ENCODE peak calls at places on chromosome 10, in six cellular contexts. B, A, V, F, K and H are unnamed samples.

GRCh38 chr10:29534590-29534989 is 100.2 kb downstream of the SVIL start:
- DNase-seq in B (no peak), A (no peak), V (no peak), F (no peak), K (no peak), H (no peak)

GRCh38 chr10:96878071-96878470 is 46.0 kb downstream of the LCOR start:
- DNase-seq in B (no peak), A (no peak), V (no peak), F (no peak), K (no peak), H (no peak)

GRCh38 chr10:114309111-114309651 is 70.1 kb downstream of the VWA2 start:
- DNase-seq in B (peak; percentile 64), A (no peak), V (peak; percentile 40), F (peak; percentile 17), K (no peak), H (no peak)

GRCh38 chr10:110709444-110709828 is 65.3 kb downstream of the RBM20 start:
- DNase-seq in B (no peak), A (no peak), V (no peak), F (no peak), K (no peak), H (no peak)

GRCh38 chr10:96305019-96305418 is 785 bp downstream of the DNTT start:
- DNase-seq in B (no peak), A (no peak), V (no peak), F (no peak), K (no peak), H (no peak)

GRCh38 chr10:108421256-108421655 is 1256.8 kb upstream of the SORCS1 start:
- DNase-seq in B (no peak), A (no peak), V (no peak), F (no peak), K (no peak), H (no peak)

GRCh38 chr10:1110674-1111119 is 54.5 kb downstream of the WDR37 start:
- DNase-seq in B (no peak), A (peak; percentile 16), V (no peak), F (peak; percentile 78), K (no peak), H (no peak)

GRCh38 chr10:115829501-115830215 is 443.3 kb downstream of the GFRA1 start:
- DNase-seq in B (peak; percentile 67), A (peak; percentile 39), V (peak; percentile 75), F (no peak), K (no peak), H (no peak)

GRCh38 chr10:65235266-65235665 is 1690.6 kb upstream of the LRRTM3 start:
- DNase-seq in B (no peak), A (no peak), V (no peak), F (no peak), K (no peak), H (no peak)

GRCh38 chr10:4034907-4035581 is 250.0 kb upstream of the KLF6 start:
- DNase-seq in B (peak; percentile 58), A (no peak), V (peak; percentile 41), F (no peak), K (no peak), H (no peak)

GRCh38 chr10:125857185-125857760 is 23.8 kb downstream of the DHX32 start:
- DNase-seq in B (no peak), A (peak; percentile 22), V (no peak), F (peak; percentile 72), K (no peak), H (no peak)

GRCh38 chr10:32790483-32790882 is 167.5 kb downstream of the ITGB1 start:
- DNase-seq in B (no peak), A (no peak), V (peak; percentile 60), F (no peak), K (no peak), H (no peak)

GRCh38 chr10:10977978-10978377 is 39.7 kb upstream of the CELF2 start:
- DNase-seq in B (no peak), A (no peak), V (peak; percentile 16), F (no peak), K (no peak), H (no peak)

GRCh38 chr10:117094856-117095255 is 43.2 kb downstream of the VAX1 start:
- DNase-seq in B (no peak), A (peak; percentile 11), V (no peak), F (no peak), K (no peak), H (peak; percentile 84)

GRCh38 chr10:44913312-44914079 is 2.4 kb downstream of the TMEM72 start:
- DNase-seq in B (peak; percentile 39), A (no peak), V (no peak), F (no peak), K (no peak), H (no peak)

GRCh38 chr10:113187066-113187777 is 237.2 kb downstream of the TCF7L2 start:
- DNase-seq in B (peak; percentile 28), A (no peak), V (no peak), F (no peak), K (no peak), H (no peak)

GRCh38 chr10:19620867-19621266 is 195.4 kb upstream of the PLXDC2 start:
- DNase-seq in B (peak; percentile 13), A (no peak), V (peak; percentile 15), F (no peak), K (no peak), H (no peak)

GRCh38 chr10:2439983-2440382 is 627.4 kb upstream of the PFKP start:
- DNase-seq in B (no peak), A (no peak), V (no peak), F (no peak), K (no peak), H (no peak)
- H3K4me3 ChIP-seq in B (no peak overlapping the region), A (no peak overlapping the region), V (no peak overlapping the region), F (no peak overlapping the region), K (no peak overlapping the region), H (no peak overlapping the region)

DNA sequence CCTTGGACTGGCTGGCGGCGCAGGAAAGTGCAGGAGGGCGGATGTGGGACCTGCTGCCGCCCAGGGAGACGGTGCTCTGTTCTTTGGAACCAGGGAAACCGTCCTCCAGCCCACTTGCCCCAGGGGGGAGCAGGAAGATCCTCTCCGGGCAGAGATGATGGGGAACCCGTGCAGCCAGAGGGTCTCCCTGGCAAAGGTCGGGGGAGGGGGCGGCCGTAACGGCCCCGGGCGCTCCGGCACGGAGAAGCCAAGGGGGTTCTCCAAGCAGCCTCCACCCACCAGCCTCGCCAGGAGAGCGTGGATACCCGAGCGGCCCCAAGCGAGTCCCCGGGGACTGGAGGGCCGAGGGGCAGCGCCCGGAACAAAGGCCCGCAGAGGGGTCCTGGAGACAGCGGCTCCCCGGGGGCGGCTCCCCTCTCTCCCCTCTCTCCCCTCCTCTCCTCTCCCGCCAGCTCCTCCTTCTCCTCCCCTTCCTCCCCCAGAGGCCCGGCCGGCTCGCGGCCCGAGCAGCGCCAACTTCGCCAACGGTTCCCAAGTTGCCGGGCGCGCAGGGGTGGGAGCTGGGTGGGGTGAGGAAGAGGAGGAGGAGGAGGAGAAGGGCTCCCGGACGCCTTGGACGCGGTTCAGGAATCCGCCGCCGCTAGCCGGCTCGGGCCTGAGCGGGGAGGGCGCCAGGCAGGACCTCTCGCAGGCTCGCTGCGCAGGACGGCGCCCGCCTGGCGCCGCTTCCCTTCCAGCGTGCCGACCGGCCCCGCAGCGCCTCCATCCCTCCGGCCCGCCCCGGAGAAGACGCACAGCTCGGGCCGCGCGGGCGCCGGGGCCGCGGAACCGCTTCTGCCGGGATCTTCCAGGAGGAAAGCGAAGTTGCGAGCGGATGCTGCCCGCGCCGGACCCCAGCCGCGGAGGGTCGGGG is at the start of gene CHST3:
- DNase-seq in B (peak; percentile 57), A (peak; percentile 70), V (peak; percentile 56), F (peak; percentile 18), K (peak; percentile 78), H (peak; percentile 43)
- H3K18ac ChIP-seq in B (peak within 1 kb of the TSS; percentile 47), A (peak within 1 kb of the TSS; percentile 89), V (peak within 1 kb of the TSS; percentile 58), F (peak within 1 kb of the TSS; percentile 83), K (peak within 1 kb of the TSS; percentile 93), H (peak within 1 kb of the TSS; percentile 97)

GRCh38 chr10:24952701-24953349 is 419 bp upstream of the PRTFDC1 start:
- DNase-seq in B (peak; percentile 73), A (peak; percentile 93), V (peak; percentile 56), F (no peak), K (no peak), H (peak; percentile 57)

GRCh38 chr10:24949616-24950015 is 2.8 kb downstream of the PRTFDC1 start:
- DNase-seq in B (no peak), A (no peak), V (no peak), F (no peak), K (no peak), H (no peak)

GRCh38 chr10:24952146-24952700 is at the start of gene PRTFDC1:
- DNase-seq in B (peak; percentile 39), A (peak; percentile 74), V (no peak), F (no peak), K (peak; percentile 83), H (peak; percentile 48)

GRCh38 chr10:24950439-24950838 is 2.0 kb downstream of the PRTFDC1 start:
- DNase-seq in B (no peak), A (no peak), V (no peak), F (no peak), K (no peak), H (no peak)

DNA sequence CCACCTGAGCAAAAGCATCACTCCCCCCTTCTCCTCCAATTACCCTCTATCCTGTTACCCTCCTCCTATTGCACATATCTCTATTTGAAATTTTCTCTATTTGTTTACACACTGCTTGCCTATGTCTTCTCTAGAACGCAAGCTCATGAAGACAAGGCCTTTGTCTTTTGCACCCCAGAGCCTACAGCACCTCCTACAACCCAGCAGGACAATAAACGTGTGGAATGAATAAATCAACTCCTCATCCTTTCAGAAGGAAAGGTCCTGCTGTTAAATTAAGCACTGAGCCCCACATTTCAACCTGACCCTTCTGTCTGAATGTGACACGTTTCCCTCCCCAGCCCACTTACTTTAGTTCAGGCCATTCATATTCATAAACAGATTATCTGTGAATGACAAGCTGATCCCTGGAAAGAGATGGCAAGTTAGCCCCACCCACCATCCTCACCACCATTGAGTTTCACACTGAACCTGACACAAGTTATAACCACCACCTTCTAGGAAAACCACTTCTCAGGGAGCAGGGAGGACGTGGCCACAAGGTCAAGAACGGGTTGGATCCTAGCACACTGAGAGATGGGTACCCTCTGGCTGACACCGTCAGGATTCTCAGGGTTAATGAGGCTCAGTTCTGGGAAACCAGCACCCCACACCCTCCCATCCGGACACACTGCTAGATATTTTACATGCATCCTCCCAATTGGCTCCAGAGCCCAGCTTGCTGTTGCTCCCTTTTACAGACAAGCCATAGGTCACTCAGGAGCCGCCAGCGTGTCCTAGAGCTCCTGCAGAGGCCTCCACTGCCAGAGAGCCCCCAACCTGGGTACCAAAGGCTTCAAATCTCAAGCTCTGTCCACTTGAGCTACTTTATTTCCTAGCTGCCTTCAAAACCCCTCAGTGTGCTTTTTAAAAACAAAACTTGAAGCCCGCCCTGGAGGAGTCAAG is 933 bp downstream of the PRTFDC1 start:
- DNase-seq in B (peak; percentile 35), A (peak; percentile 89), V (no peak), F (no peak), K (peak; percentile 75), H (no peak)
- H3K4me3 ChIP-seq in B (peak overlapping the region; percentile 65), A (no peak overlapping the region), V (peak overlapping the region; percentile 41), F (no peak overlapping the region), K (peak overlapping the region; percentile 65), H (peak overlapping the region; percentile 24)

DNA sequence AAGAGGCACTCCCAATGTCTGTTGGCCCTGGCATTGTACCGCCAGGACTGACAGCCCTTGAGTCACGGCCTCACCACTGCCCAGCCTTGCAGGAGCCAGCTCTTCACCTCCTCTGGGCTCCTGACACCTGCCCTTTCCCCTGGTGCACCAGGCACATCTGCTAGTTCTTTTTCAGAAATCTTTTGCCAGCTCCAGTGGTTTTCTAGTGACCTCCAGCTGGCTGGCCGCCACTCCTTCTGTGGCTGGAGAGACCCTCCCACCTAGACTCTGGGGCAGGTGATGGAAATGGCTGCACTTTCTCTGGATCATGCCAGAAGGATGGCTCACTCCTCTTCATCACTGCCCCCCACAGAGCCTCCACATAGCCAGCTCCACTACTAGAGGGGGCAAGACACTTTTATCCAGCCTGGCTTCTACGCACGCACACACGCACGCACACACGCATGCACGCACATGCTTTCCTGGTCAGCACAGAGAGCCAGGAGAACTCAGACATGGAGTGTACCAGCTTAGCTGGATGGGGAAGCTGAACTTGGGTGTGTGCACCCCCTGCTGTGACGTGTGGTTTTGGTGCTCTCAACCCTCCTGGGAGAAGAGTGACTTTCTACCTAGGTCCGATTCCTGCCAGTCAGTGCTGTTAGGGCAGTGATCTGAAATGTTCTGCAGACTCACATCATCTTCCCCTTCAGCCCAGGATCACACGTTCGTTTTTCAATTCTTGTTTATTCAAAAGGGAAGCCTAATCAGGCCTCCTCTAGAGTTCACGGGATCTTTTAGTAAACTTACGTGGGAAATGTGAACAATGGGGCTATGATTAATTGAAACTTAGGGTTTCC is 222.0 kb downstream of the PRPF18 start:
- DNase-seq in B (no peak), A (no peak), V (peak; percentile 25), F (no peak), K (no peak), H (no peak)
- H3K18ac ChIP-seq in B (peak overlapping the region; percentile 76), A (no peak overlapping the region), V (no peak overlapping the region), F (no peak overlapping the region), K (no peak overlapping the region), H (no peak overlapping the region)